ENCODE peak calls at places on chromosome 7, in six cellular contexts. One of them, this sample, is unnamed.

GRCh38 chr7:14457567-14458453 is 444.7 kb downstream of the DGKB start:
- DNase-seq in T-helper 9 cell: peak
- DNase-seq in suprapubic skin: peak
- DNase-seq in EL: peak
- DNase-seq in mucosa of gallbladder: peak
- DNase-seq in stimulated activated CD8-positive, alpha-beta memory T cell treated with anti-CD3 and anti-CD28 coated beads, Interleukin-2, amount 100 ng/mL, for 1 hour: no peak
- DNase-seq in this sample: peak

GRCh38 chr7:139694389-139694676 is 83.5 kb downstream of the HIPK2 start:
- DNase-seq in mucosa of gallbladder: no peak
- DNase-seq in stimulated activated CD8-positive, alpha-beta memory T cell treated with anti-CD3 and anti-CD28 coated beads, Interleukin-2, amount 100 ng/mL, for 1 hour: no peak
- DNase-seq in T-helper 9 cell: no peak
- DNase-seq in suprapubic skin: no peak
- DNase-seq in EL: no peak
- DNase-seq in this sample: no peak

GRCh38 chr7:33692956-33693355 is 212.4 kb upstream of the BMPER start:
- DNase-seq in T-helper 9 cell: no peak
- DNase-seq in suprapubic skin: no peak
- DNase-seq in stimulated activated CD8-positive, alpha-beta memory T cell treated with anti-CD3 and anti-CD28 coated beads, Interleukin-2, amount 100 ng/mL, for 1 hour: no peak
- DNase-seq in mucosa of gallbladder: no peak
- DNase-seq in EL: peak
- DNase-seq in this sample: peak

GRCh38 chr7:38034062-38034907 is 113.8 kb downstream of the EPDR1 start:
- DNase-seq in EL: no peak
- DNase-seq in stimulated activated CD8-positive, alpha-beta memory T cell treated with anti-CD3 and anti-CD28 coated beads, Interleukin-2, amount 100 ng/mL, for 1 hour: no peak
- DNase-seq in mucosa of gallbladder: no peak
- DNase-seq in T-helper 9 cell: no peak
- DNase-seq in suprapubic skin: no peak
- DNase-seq in this sample: no peak

GRCh38 chr7:138407792-138408191 is 52.3 kb upstream of the TRIM24 start:
- DNase-seq in T-helper 9 cell: no peak
- DNase-seq in suprapubic skin: no peak
- DNase-seq in mucosa of gallbladder: no peak
- DNase-seq in EL: no peak
- DNase-seq in stimulated activated CD8-positive, alpha-beta memory T cell treated with anti-CD3 and anti-CD28 coated beads, Interleukin-2, amount 100 ng/mL, for 1 hour: no peak
- DNase-seq in this sample: no peak

GRCh38 chr7:131284702-131285419 is 42.8 kb upstream of the MKLN1 start:
- DNase-seq in T-helper 9 cell: no peak
- DNase-seq in suprapubic skin: peak
- DNase-seq in EL: no peak
- DNase-seq in mucosa of gallbladder: no peak
- DNase-seq in stimulated activated CD8-positive, alpha-beta memory T cell treated with anti-CD3 and anti-CD28 coated beads, Interleukin-2, amount 100 ng/mL, for 1 hour: no peak
- DNase-seq in this sample: no peak

GRCh38 chr7:88586877-88587276 is 172.6 kb upstream of the ZNF804B start:
- DNase-seq in stimulated activated CD8-positive, alpha-beta memory T cell treated with anti-CD3 and anti-CD28 coated beads, Interleukin-2, amount 100 ng/mL, for 1 hour: no peak
- DNase-seq in EL: no peak
- DNase-seq in suprapubic skin: no peak
- DNase-seq in T-helper 9 cell: no peak
- DNase-seq in mucosa of gallbladder: no peak
- DNase-seq in this sample: no peak

GRCh38 chr7:74464931-74465906 is 11.5 kb downstream of the GTF2IRD1 start:
- DNase-seq in EL: no peak
- DNase-seq in mucosa of gallbladder: peak
- DNase-seq in T-helper 9 cell: no peak
- DNase-seq in suprapubic skin: no peak
- DNase-seq in stimulated activated CD8-positive, alpha-beta memory T cell treated with anti-CD3 and anti-CD28 coated beads, Interleukin-2, amount 100 ng/mL, for 1 hour: no peak
- DNase-seq in this sample: no peak

GRCh38 chr7:15334524-15335269 is 227.1 kb downstream of the AGMO start:
- DNase-seq in suprapubic skin: no peak
- DNase-seq in mucosa of gallbladder: no peak
- DNase-seq in T-helper 9 cell: no peak
- DNase-seq in stimulated activated CD8-positive, alpha-beta memory T cell treated with anti-CD3 and anti-CD28 coated beads, Interleukin-2, amount 100 ng/mL, for 1 hour: no peak
- DNase-seq in EL: no peak
- DNase-seq in this sample: no peak

GRCh38 chr7:128885370-128886187 is 22.9 kb downstream of the ATP6V1F start:
- DNase-seq in suprapubic skin: no peak
- DNase-seq in stimulated activated CD8-positive, alpha-beta memory T cell treated with anti-CD3 and anti-CD28 coated beads, Interleukin-2, amount 100 ng/mL, for 1 hour: no peak
- DNase-seq in EL: no peak
- DNase-seq in T-helper 9 cell: no peak
- DNase-seq in mucosa of gallbladder: no peak
- DNase-seq in this sample: no peak

GRCh38 chr7:378551-379455 is 88.8 kb downstream of the FOXL3 start:
- DNase-seq in T-helper 9 cell: no peak
- DNase-seq in suprapubic skin: peak
- DNase-seq in mucosa of gallbladder: no peak
- DNase-seq in EL: no peak
- DNase-seq in stimulated activated CD8-positive, alpha-beta memory T cell treated with anti-CD3 and anti-CD28 coated beads, Interleukin-2, amount 100 ng/mL, for 1 hour: no peak
- DNase-seq in this sample: no peak

GRCh38 chr7:152130658-152131590 is 105.5 kb downstream of the GALNT11 start:
- DNase-seq in suprapubic skin: no peak
- DNase-seq in stimulated activated CD8-positive, alpha-beta memory T cell treated with anti-CD3 and anti-CD28 coated beads, Interleukin-2, amount 100 ng/mL, for 1 hour: no peak
- DNase-seq in T-helper 9 cell: no peak
- DNase-seq in EL: no peak
- DNase-seq in mucosa of gallbladder: no peak
- DNase-seq in this sample: no peak

GRCh38 chr7:129431911-129432643 is 2.2 kb upstream of the STRIP2 start:
- DNase-seq in stimulated activated CD8-positive, alpha-beta memory T cell treated with anti-CD3 and anti-CD28 coated beads, Interleukin-2, amount 100 ng/mL, for 1 hour: no peak
- DNase-seq in T-helper 9 cell: no peak
- DNase-seq in EL: no peak
- DNase-seq in mucosa of gallbladder: no peak
- DNase-seq in suprapubic skin: no peak
- DNase-seq in this sample: peak

GRCh38 chr7:137818036-137818435 is 28.7 kb downstream of the DGKI start:
- DNase-seq in stimulated activated CD8-positive, alpha-beta memory T cell treated with anti-CD3 and anti-CD28 coated beads, Interleukin-2, amount 100 ng/mL, for 1 hour: no peak
- DNase-seq in mucosa of gallbladder: no peak
- DNase-seq in T-helper 9 cell: no peak
- DNase-seq in EL: peak
- DNase-seq in suprapubic skin: no peak
- DNase-seq in this sample: peak

GRCh38 chr7:120996333-120996982 is 7.9 kb downstream of the CPED1 start:
- DNase-seq in suprapubic skin: peak
- DNase-seq in EL: peak
- DNase-seq in T-helper 9 cell: peak
- DNase-seq in stimulated activated CD8-positive, alpha-beta memory T cell treated with anti-CD3 and anti-CD28 coated beads, Interleukin-2, amount 100 ng/mL, for 1 hour: no peak
- DNase-seq in mucosa of gallbladder: peak
- DNase-seq in this sample: peak

GRCh38 chr7:55898287-55898686 is 11.0 kb downstream of the ZNF713 start:
- DNase-seq in T-helper 9 cell: no peak
- DNase-seq in stimulated activated CD8-positive, alpha-beta memory T cell treated with anti-CD3 and anti-CD28 coated beads, Interleukin-2, amount 100 ng/mL, for 1 hour: no peak
- DNase-seq in suprapubic skin: no peak
- DNase-seq in EL: no peak
- DNase-seq in mucosa of gallbladder: no peak
- DNase-seq in this sample: no peak

GRCh38 chr7:143988986-143989745 is 11.0 kb upstream of the OR6B1 start:
- DNase-seq in stimulated activated CD8-positive, alpha-beta memory T cell treated with anti-CD3 and anti-CD28 coated beads, Interleukin-2, amount 100 ng/mL, for 1 hour: no peak
- DNase-seq in mucosa of gallbladder: peak
- DNase-seq in suprapubic skin: no peak
- DNase-seq in T-helper 9 cell: no peak
- DNase-seq in EL: peak
- DNase-seq in this sample: no peak

GRCh38 chr7:47211467-47212121 is 370.3 kb downstream of the TNS3 start:
- DNase-seq in mucosa of gallbladder: no peak
- DNase-seq in stimulated activated CD8-positive, alpha-beta memory T cell treated with anti-CD3 and anti-CD28 coated beads, Interleukin-2, amount 100 ng/mL, for 1 hour: no peak
- DNase-seq in T-helper 9 cell: no peak
- DNase-seq in suprapubic skin: no peak
- DNase-seq in EL: no peak
- DNase-seq in this sample: no peak

GRCh38 chr7:102024769-102025391 is 207.5 kb downstream of the CUX1 start:
- DNase-seq in EL: no peak
- DNase-seq in stimulated activated CD8-positive, alpha-beta memory T cell treated with anti-CD3 and anti-CD28 coated beads, Interleukin-2, amount 100 ng/mL, for 1 hour: no peak
- DNase-seq in mucosa of gallbladder: peak
- DNase-seq in T-helper 9 cell: no peak
- DNase-seq in suprapubic skin: no peak
- DNase-seq in this sample: no peak

GRCh38 chr7:98254951-98255610 is 3.0 kb upstream of the TECPR1 start:
- DNase-seq in stimulated activated CD8-positive, alpha-beta memory T cell treated with anti-CD3 and anti-CD28 coated beads, Interleukin-2, amount 100 ng/mL, for 1 hour: no peak
- DNase-seq in mucosa of gallbladder: no peak
- DNase-seq in EL: no peak
- DNase-seq in suprapubic skin: no peak
- DNase-seq in T-helper 9 cell: no peak
- DNase-seq in this sample: no peak

GRCh38 chr7:91249506-91250233 is 14.6 kb upstream of the FZD1 start:
- DNase-seq in EL: peak
- DNase-seq in mucosa of gallbladder: no peak
- DNase-seq in suprapubic skin: no peak
- DNase-seq in stimulated activated CD8-positive, alpha-beta memory T cell treated with anti-CD3 and anti-CD28 coated beads, Interleukin-2, amount 100 ng/mL, for 1 hour: no peak
- DNase-seq in T-helper 9 cell: no peak
- DNase-seq in this sample: peak

GRCh38 chr7:50560865-50561351 is 4.3 kb downstream of the DDC start:
- DNase-seq in stimulated activated CD8-positive, alpha-beta memory T cell treated with anti-CD3 and anti-CD28 coated beads, Interleukin-2, amount 100 ng/mL, for 1 hour: no peak
- DNase-seq in T-helper 9 cell: no peak
- DNase-seq in mucosa of gallbladder: no peak
- DNase-seq in suprapubic skin: no peak
- DNase-seq in EL: no peak
- DNase-seq in this sample: no peak

GRCh38 chr7:137953043-137953691 is 48.7 kb downstream of the CREB3L2 start:
- DNase-seq in stimulated activated CD8-positive, alpha-beta memory T cell treated with anti-CD3 and anti-CD28 coated beads, Interleukin-2, amount 100 ng/mL, for 1 hour: no peak
- DNase-seq in T-helper 9 cell: no peak
- DNase-seq in suprapubic skin: no peak
- DNase-seq in EL: peak
- DNase-seq in mucosa of gallbladder: no peak
- DNase-seq in this sample: peak

This sample was measured in foreskin fibroblast.